ENCODE peak calls at places on chromosomes 6 and 20, in eight cellular contexts. G is right cardiac atrium; K is activated B cell treated with CpG ODN at 0.5 μM for 24 hours; E is activated T-helper 1 cell treated with anti-CD3 and anti-CD28 coated beads, Interleukin-12 subunit alpha, Interleukin-12 subunit beta, Interleukin-2, Interleukin-4 antibody, amounts not matched to agents 30 ng/mL and 10 ng/mL and 1 ng/mL, durations not matched to agents 14 hours and 24 hours and 36 hours; C is activated naive CD8-positive, alpha-beta T cell treated with anti-CD3 and anti-CD28 coated beads, Interleukin-2, amount 50 U/mL, for 24 hours; Y is SW480; N is HCEC 1CT; F is amniotic stem cell. T is an unnamed sample.

GRCh38 chr20:63592661-63593060 is 18.6 kb upstream of the HELZ2 start:
- DNase-seq in G (no peak), K (no peak), E (no peak), C (no peak), Y (no peak), N (no peak), F (no peak), T (no peak)

GRCh38 chr20:58102744-58103516 is 125.5 kb downstream of the ANKRD60 start:
- DNase-seq in G (no peak), K (no peak), E (no peak), C (peak; percentile 57), Y (peak; percentile 99), N (no peak), F (no peak), T (no peak)

GRCh38 chr20:4813839-4814695 is 92.4 kb downstream of the PRND start:
- DNase-seq in G (no peak), K (peak; percentile 70), E (peak; percentile 79), C (peak; percentile 52), Y (no peak), N (no peak), F (no peak), T (peak; percentile 51)

GRCh38 chr20:53621482-53622246 is 28.0 kb upstream of the ZNF217 start:
- DNase-seq in G (peak; percentile 65), K (no peak), E (no peak), C (no peak), Y (peak; percentile 73), N (peak; percentile 85), F (no peak), T (peak; percentile 22)

GRCh38 chr20:51750037-51750769 is 18.0 kb downstream of the ATP9A start:
- DNase-seq in G (no peak), K (no peak), E (no peak), C (peak; percentile 37), Y (peak; percentile 100), N (peak; percentile 88), F (peak; percentile 69), T (no peak)

GRCh38 chr6:2937627-2938003 is 33.8 kb downstream of the SERPINB6 start:
- DNase-seq in G (no peak), K (no peak), E (no peak), C (no peak), Y (no peak), N (no peak), F (no peak), T (no peak)

GRCh38 chr6:6890400-6890858 is 217.3 kb upstream of the RREB1 start:
- DNase-seq in G (peak; percentile 82), K (no peak), E (no peak), C (no peak), Y (no peak), N (no peak), F (no peak), T (peak; percentile 70)

GRCh38 chr6:99241905-99242534 is 107.5 kb downstream of the FAXC start:
- DNase-seq in G (no peak), K (no peak), E (no peak), C (no peak), Y (peak; percentile 42), N (peak; percentile 5), F (no peak), T (peak; percentile 74)

GRCh38 chr20:37311710-37312355 is 22.4 kb downstream of the MANBAL start:
- DNase-seq in G (no peak), K (no peak), E (no peak), C (no peak), Y (no peak), N (no peak), F (no peak), T (no peak)

GRCh38 chr20:41889125-41889870 is 271.1 kb upstream of the CHD6 start:
- DNase-seq in G (no peak), K (no peak), E (no peak), C (no peak), Y (peak; percentile 27), N (no peak), F (no peak), T (peak; percentile 4)

GRCh38 chr20:45337367-45338120 is 10.7 kb downstream of the SDC4 start:
- DNase-seq in G (peak; percentile 74), K (no peak), E (no peak), C (no peak), Y (peak; percentile 86), N (peak; percentile 92), F (peak; percentile 91), T (no peak)

GRCh38 chr20:46060301-46060881 is 29.4 kb downstream of the NCOA5 start:
- DNase-seq in G (no peak), K (no peak), E (no peak), C (no peak), Y (no peak), N (no peak), F (no peak), T (no peak)

GRCh38 chr20:19735446-19735845 is 22.6 kb upstream of the RIN2 start:
- DNase-seq in G (peak; percentile 83), K (no peak), E (no peak), C (peak; percentile 12), Y (peak; percentile 86), N (peak; percentile 86), F (peak; percentile 42), T (no peak)

GRCh38 chr20:35908007-35908406 is 46.3 kb downstream of the SCAND1 start:
- DNase-seq in G (no peak), K (no peak), E (no peak), C (no peak), Y (no peak), N (no peak), F (no peak), T (peak; percentile 59)

GRCh38 chr6:13357551-13358075 is 29.3 kb upstream of the TBC1D7 start:
- DNase-seq in G (peak; percentile 69), K (no peak), E (no peak), C (no peak), Y (peak; percentile 52), N (peak; percentile 71), F (no peak), T (peak; percentile 66)

GRCh38 chr6:154169193-154169847 is 130.3 kb downstream of the OPRM1 start:
- DNase-seq in G (no peak), K (no peak), E (no peak), C (peak; percentile 39), Y (no peak), N (no peak), F (no peak), T (no peak)

GRCh38 chr6:69907981-69908498 is 41.7 kb downstream of the COL19A1 start:
- DNase-seq in G (no peak), K (no peak), E (no peak), C (no peak), Y (no peak), N (no peak), F (peak; percentile 34), T (no peak)

GRCh38 chr20:34074101-34074760 is 37.8 kb downstream of the EIF2S2 start:
- DNase-seq in G (no peak), K (no peak), E (no peak), C (peak; percentile 27), Y (no peak), N (no peak), F (no peak), T (no peak)

GRCh38 chr6:139510040-139510815 is 135.8 kb upstream of the CITED2 start:
- DNase-seq in G (no peak), K (no peak), E (no peak), C (no peak), Y (no peak), N (no peak), F (no peak), T (no peak)

GRCh38 chr20:36454664-36455427 is 86.5 kb upstream of the MYL9 start:
- DNase-seq in G (peak; percentile 75), K (no peak), E (no peak), C (no peak), Y (peak; percentile 71), N (no peak), F (no peak), T (peak; percentile 68)

GRCh38 chr6:3813150-3813780 is 35.9 kb upstream of the FAM50B start:
- DNase-seq in G (peak; percentile 81), K (no peak), E (no peak), C (no peak), Y (peak; percentile 32), N (peak; percentile 28), F (no peak), T (no peak)

GRCh38 chr20:17928633-17929311 is 39.8 kb downstream of the SNX5 start:
- DNase-seq in G (no peak), K (no peak), E (no peak), C (no peak), Y (no peak), N (no peak), F (no peak), T (peak; percentile 62)

GRCh38 chr6:170423814-170424633 is 117.5 kb downstream of the FAM120B start:
- DNase-seq in G (no peak), K (no peak), E (no peak), C (no peak), Y (peak; percentile 8), N (no peak), F (no peak), T (no peak)

GRCh38 chr6:91045152-91045551 is 458.3 kb upstream of the MAP3K7 start:
- DNase-seq in G (no peak), K (no peak), E (no peak), C (no peak), Y (no peak), N (no peak), F (no peak), T (no peak)

GRCh38 chr20:17735206-17735804 is 35.5 kb downstream of the BANF2 start:
- DNase-seq in G (no peak), K (no peak), E (no peak), C (no peak), Y (peak; percentile 14), N (peak; percentile 57), F (no peak), T (no peak)